ENCODE peak calls at places on chromosome 20, in seven cellular contexts. G is uterus, H is H1, W is body of pancreas, J is adrenal gland, Q is A549, Y is transverse colon. B is an unnamed sample.
A peak's percentile ranks its signal among the peaks of the same experiment; 100 is the strongest.

GRCh38 chr20:36238153-36238552 is 1.9 kb downstream of the AAR2 start:
- DNase-seq in G (no peak), H (no peak), W (no peak), J (no peak), Q (no peak), Y (no peak), B (no peak)

GRCh38 chr20:21719592-21720214 is 14.2 kb downstream of the PAX1 start:
- DNase-seq in G (no peak), H (peak; percentile 81), W (peak; percentile 63), J (peak; percentile 57), Q (peak; percentile 65), Y (peak; percentile 47), B (no peak)

GRCh38 chr20:57709823-57710799 is at the start of gene PMEPA1:
- DNase-seq in G (peak; percentile 96), H (peak; percentile 94), W (peak; percentile 95), J (peak; percentile 96), Q (peak; percentile 89), Y (peak; percentile 95), B (peak; percentile 53)

GRCh38 chr20:33532753-33533459 is 43.0 kb downstream of the CBFA2T2 start:
- DNase-seq in G (no peak), H (no peak), W (no peak), J (no peak), Q (no peak), Y (no peak), B (no peak)

GRCh38 chr20:24779886-24780285 is 169.2 kb upstream of the CST7 start:
- DNase-seq in G (no peak), H (no peak), W (peak; percentile 5), J (no peak), Q (no peak), Y (no peak), B (no peak)

GRCh38 chr20:8535403-8536003 is 403.4 kb downstream of the PLCB1 start:
- DNase-seq in G (no peak), H (no peak), W (no peak), J (no peak), Q (peak; percentile 33), Y (no peak), B (no peak)

GRCh38 chr20:59723607-59724456 is 119.5 kb downstream of the PHACTR3 start:
- DNase-seq in G (no peak), H (no peak), W (no peak), J (no peak), Q (no peak), Y (no peak), B (no peak)

GRCh38 chr20:12054556-12054955 is 136.9 kb downstream of the BTBD3 start:
- DNase-seq in G (no peak), H (no peak), W (no peak), J (no peak), Q (no peak), Y (no peak), B (no peak)

GRCh38 chr20:3739926-3740599 is 7.6 kb downstream of the HSPA12B start:
- DNase-seq in G (no peak), H (no peak), W (no peak), J (no peak), Q (no peak), Y (no peak), B (no peak)

GRCh38 chr20:13041574-13042457 is 33.0 kb downstream of the SPTLC3 start:
- DNase-seq in G (no peak), H (no peak), W (no peak), J (no peak), Q (no peak), Y (no peak), B (no peak)

GRCh38 chr20:14853079-14853478 is 515.7 kb upstream of the FLRT3 start:
- DNase-seq in G (no peak), H (no peak), W (no peak), J (no peak), Q (no peak), Y (no peak), B (no peak)

GRCh38 chr20:56181593-56181992 is 66.9 kb upstream of the MC3R start:
- DNase-seq in G (no peak), H (no peak), W (no peak), J (no peak), Q (no peak), Y (peak; percentile 10), B (no peak)

GRCh38 chr20:57552471-57552870 is 8.4 kb upstream of the PCK1 start:
- DNase-seq in G (no peak), H (no peak), W (no peak), J (no peak), Q (no peak), Y (no peak), B (no peak)

GRCh38 chr20:59770270-59770669 is 163.2 kb downstream of the SYCP2 start:
- DNase-seq in G (no peak), H (no peak), W (no peak), J (no peak), Q (no peak), Y (no peak), B (no peak)

GRCh38 chr20:19889011-19889953 is 127.9 kb upstream of the NAA20 start:
- DNase-seq in G (peak; percentile 37), H (no peak), W (peak; percentile 26), J (peak; percentile 51), Q (no peak), Y (peak; percentile 32), B (no peak)

GRCh38 chr20:41259309-41259708 is 58.2 kb downstream of the ZHX3 start:
- DNase-seq in G (no peak), H (no peak), W (no peak), J (no peak), Q (no peak), Y (no peak), B (no peak)

GRCh38 chr20:59064214-59064722 is 21.7 kb upstream of the PRELID3B start:
- DNase-seq in G (no peak), H (no peak), W (no peak), J (no peak), Q (no peak), Y (no peak), B (no peak)

GRCh38 chr20:10040070-10040970 is 5.5 kb downstream of the ANKEF1 start:
- DNase-seq in G (no peak), H (no peak), W (no peak), J (no peak), Q (peak; percentile 56), Y (no peak), B (no peak)

GRCh38 chr20:4956200-4956810 is 45.0 kb downstream of the SLC23A2 start:
- DNase-seq in G (no peak), H (no peak), W (no peak), J (peak; percentile 5), Q (peak; percentile 79), Y (no peak), B (no peak)

GRCh38 chr20:9021699-9022098 is 47.2 kb upstream of the PLCB4 start:
- DNase-seq in G (no peak), H (no peak), W (no peak), J (no peak), Q (no peak), Y (no peak), B (no peak)

GRCh38 chr20:6940052-6940451 is 172.6 kb downstream of the BMP2 start:
- DNase-seq in G (no peak), H (peak; percentile 66), W (no peak), J (no peak), Q (no peak), Y (no peak), B (no peak)

GRCh38 chr20:43983359-43983758 is 68.7 kb downstream of the TOX2 start:
- DNase-seq in G (no peak), H (peak; percentile 70), W (no peak), J (no peak), Q (no peak), Y (peak; percentile 80), B (no peak)

DNA sequence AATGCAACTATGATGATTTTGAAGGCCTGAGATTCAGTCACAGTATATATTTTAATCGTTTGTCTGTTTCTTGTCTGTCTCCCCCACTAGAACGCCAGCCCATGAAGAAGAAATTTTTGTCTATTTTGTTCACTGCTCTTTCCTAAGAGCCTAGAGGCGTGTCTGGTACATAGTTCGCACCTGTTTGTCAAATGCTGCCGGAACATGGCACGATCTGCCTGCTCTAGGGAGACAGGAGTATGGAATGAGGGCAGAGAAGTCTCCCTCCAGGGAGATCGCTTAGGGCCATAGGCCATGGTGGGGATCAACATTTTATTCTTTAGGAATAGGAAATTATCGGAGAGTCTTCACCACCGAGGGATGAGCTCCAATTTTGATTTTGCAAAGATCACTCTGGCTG is 84.7 kb upstream of the EYA2 start:
- DNase-seq in G (no peak), H (no peak), W (no peak), J (no peak), Q (no peak), Y (no peak), B (no peak)
- H3K4me1 ChIP-seq in G (peaks cover 5% of the 10 kb centered on the region), H (peaks cover 2% of the 10 kb centered on the region), W (no peaks in the 10 kb centered on the region), J (no peaks in the 10 kb centered on the region), Q (peaks cover 30% of the 10 kb centered on the region), Y (no peaks in the 10 kb centered on the region), B (peaks cover 8% of the 10 kb centered on the region)

DNA sequence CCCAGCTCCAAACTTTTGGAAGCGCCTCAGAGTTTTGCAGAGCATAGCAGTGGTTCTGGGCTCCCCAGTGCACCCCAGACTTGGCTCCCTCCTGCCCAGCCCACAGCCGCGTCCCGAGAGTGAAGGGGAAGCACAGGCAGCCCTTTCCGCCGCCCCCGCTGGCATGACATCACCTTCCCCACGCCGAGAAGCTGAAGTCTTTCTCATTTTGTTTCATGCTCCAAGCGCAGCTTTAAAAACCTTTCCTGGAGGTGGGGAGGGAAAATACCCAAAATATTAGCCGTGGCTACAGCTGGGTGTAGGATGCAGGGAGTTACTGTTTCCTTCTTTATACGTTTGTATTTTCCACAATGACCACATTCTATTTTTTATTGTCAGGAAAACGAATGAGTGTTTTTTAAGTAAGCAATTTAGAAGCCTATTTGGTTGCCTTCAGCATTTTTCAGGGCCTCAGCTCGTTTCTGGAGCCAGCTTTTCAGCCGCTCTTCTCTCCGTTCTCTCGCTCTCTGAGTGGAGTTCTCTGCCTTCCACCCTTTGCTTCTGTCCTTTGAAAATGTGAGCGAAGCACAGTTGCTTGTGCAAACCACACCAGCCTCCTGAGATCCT is 72.8 kb downstream of the SNX5 start:
- DNase-seq in G (peak; percentile 81), H (peak; percentile 59), W (no peak), J (peak; percentile 70), Q (no peak), Y (peak; percentile 58), B (no peak)
- TF ChIP-seq POLR2A in G (no peak), H (no peak), W (no peak), J (no peak), Q (no peak), Y (no peak), B (no peak)

GRCh38 chr20:53736757-53737403 is 143.2 kb upstream of the ZNF217 start:
- DNase-seq in G (no peak), H (no peak), W (no peak), J (no peak), Q (no peak), Y (no peak), B (no peak)
- H3K4me3 ChIP-seq in G (no peak overlapping the region), H (peak overlapping the region; percentile 41), W (no peak overlapping the region), J (peak overlapping the region; percentile 36), Q (no peak overlapping the region), Y (no peak overlapping the region), B (no peak overlapping the region)

DNA sequence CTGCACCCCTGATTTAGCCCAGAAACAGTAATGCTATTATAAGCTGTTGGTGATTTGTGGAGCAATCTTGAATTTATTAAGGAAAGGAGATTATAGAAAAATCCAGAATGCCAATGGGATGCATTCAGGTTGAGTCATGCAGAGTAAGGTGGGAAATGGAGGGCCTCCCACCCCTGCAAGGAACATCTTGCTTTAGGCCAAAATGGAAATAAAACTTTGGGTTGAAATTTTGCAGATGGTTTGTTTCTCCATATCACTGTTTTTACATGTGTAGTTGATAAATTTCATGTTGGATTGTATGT is 152.4 kb downstream of the BCAS1 start:
- DNase-seq in G (no peak), H (no peak), W (no peak), J (no peak), Q (no peak), Y (no peak), B (no peak)
- H3K4me1 ChIP-seq in G (peaks cover 15% of the 10 kb centered on the region), H (peaks cover 11% of the 10 kb centered on the region), W (peaks cover 29% of the 10 kb centered on the region), J (peaks cover 13% of the 10 kb centered on the region), Q (peaks cover 32% of the 10 kb centered on the region), Y (peaks cover 28% of the 10 kb centered on the region), B (peaks cover 20% of the 10 kb centered on the region)

B was measured in esophagus squamous epithelium.